ENCODE peak calls at places on chromosomes 13 and 19, in four cellular contexts. B is mammary epithelial cell, I is WERI-Rb-1, K is epithelial cell of esophagus. C is an unnamed sample.

GRCh38 chr19:34345934-34346333 is 19.1 kb upstream of the GPI start:
- DNase-seq in B (peak), I (peak), K (peak), C (peak)

GRCh38 chr13:19838726-19839342 is 24.6 kb downstream of the ZMYM5 start:
- DNase-seq in B (no peak), I (no peak), K (no peak), C (no peak)

GRCh38 chr13:74287672-74288169 is 153.5 kb upstream of the KLF12 start:
- DNase-seq in B (peak), I (no peak), K (peak), C (peak)

GRCh38 chr13:97221989-97222700 is at the start of gene MBNL2:
- DNase-seq in B (peak), I (peak), K (peak), C (peak)

GRCh38 chr19:53545271-53546065 is 7.5 kb downstream of the ZNF331 start:
- DNase-seq in B (no peak), I (no peak), K (peak), C (no peak)

GRCh38 chr19:55027472-55028337 is 10.4 kb downstream of the GP6 start:
- DNase-seq in B (no peak), I (no peak), K (no peak), C (no peak)

GRCh38 chr19:44603201-44603945 is 10.0 kb upstream of the IGSF23 start:
- DNase-seq in B (no peak), I (no peak), K (peak), C (no peak)

GRCh38 chr19:18493440-18494266 is 28.2 kb downstream of the ELL start:
- DNase-seq in B (no peak), I (no peak), K (no peak), C (no peak)

GRCh38 chr19:17788632-17789031 is 6.3 kb upstream of the B3GNT3 start:
- DNase-seq in B (no peak), I (no peak), K (no peak), C (no peak)

GRCh38 chr13:76813874-76814273 is 72.3 kb downstream of the KCTD12 start:
- DNase-seq in B (no peak), I (no peak), K (peak), C (no peak)

GRCh38 chr13:106182404-106182803 is 353.1 kb downstream of the EFNB2 start:
- DNase-seq in B (peak), I (no peak), K (peak), C (no peak)

GRCh38 chr13:62910541-62910940 is 1494.9 kb upstream of the PCDH20 start:
- DNase-seq in B (no peak), I (no peak), K (no peak), C (no peak)

GRCh38 chr13:63910406-63910957 is 2494.8 kb upstream of the PCDH20 start:
- DNase-seq in B (no peak), I (no peak), K (no peak), C (peak)

GRCh38 chr13:83125791-83126190 is 756.5 kb downstream of the SLITRK1 start:
- DNase-seq in B (no peak), I (no peak), K (no peak), C (no peak)

GRCh38 chr19:45349430-45349941 is 8.9 kb downstream of the KLC3 start:
- DNase-seq in B (no peak), I (no peak), K (no peak), C (no peak)

GRCh38 chr19:38551450-38551813 is 66.3 kb downstream of the MAP4K1 start:
- DNase-seq in B (no peak), I (no peak), K (no peak), C (no peak)

GRCh38 chr13:33875658-33876401 is 57.9 kb downstream of the RFC3 start:
- DNase-seq in B (no peak), I (no peak), K (no peak), C (no peak)
- H3K4me3 ChIP-seq in B (no peak), I (no peak), K (no peak), C (no peak)

GRCh38 chr13:108212901-108213300 is 2.4 kb downstream of the LIG4 start:
- DNase-seq in B (no peak), I (no peak), K (no peak), C (no peak)

GRCh38 chr13:108214511-108215383 is 589 bp downstream of the LIG4 start:
- DNase-seq in B (peak), I (peak), K (peak), C (peak)

GRCh38 chr13:108218044-108218974 is at the start of gene ABHD13:
- DNase-seq in B (peak), I (peak), K (peak), C (peak)

GRCh38 chr13:108215428-108215827 is at the start of gene LIG4:
- DNase-seq in B (peak), I (peak), K (peak), C (peak)

DNA sequence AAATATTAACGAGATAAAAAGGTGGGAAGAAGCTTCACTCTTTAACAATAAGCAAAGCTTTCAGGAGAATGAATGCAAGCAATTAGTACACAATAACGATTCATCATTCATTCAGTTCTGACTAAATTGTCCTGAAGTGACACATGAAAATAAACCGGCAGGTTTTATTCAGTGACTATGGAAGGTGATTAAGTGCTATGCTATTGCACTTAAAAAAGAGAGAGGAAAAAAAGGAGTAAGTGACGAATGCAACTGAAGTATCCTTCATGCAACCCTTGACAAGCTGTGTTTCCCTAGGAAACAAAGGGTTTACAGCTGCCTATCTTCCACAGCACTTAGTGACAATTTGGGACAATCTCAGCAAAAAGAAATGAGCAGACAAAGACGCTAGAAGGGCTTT is 1.4 kb downstream of the LIG4 start:
- DNase-seq in B (peak), I (no peak), K (peak), C (peak)
- H3K4me3 ChIP-seq in B (peak), I (peak), K (peak), C (peak)

GRCh38 chr13:86653009-86653408 is 853.8 kb upstream of the SLITRK6 start:
- DNase-seq in B (no peak), I (no peak), K (no peak), C (no peak)
- H3K4me3 ChIP-seq in B (no peak), I (no peak), K (no peak), C (no peak)

GRCh38 chr19:5586300-5587070 is 18.7 kb upstream of the TINCR start:
- DNase-seq in B (no peak), I (no peak), K (no peak), C (no peak)
- H3K4me3 ChIP-seq in B (no peak), I (no peak), K (no peak), C (peak)

GRCh38 chr13:43880451-43880850 is 747 bp downstream of the LACC1 start:
- DNase-seq in B (no peak), I (no peak), K (peak), C (no peak)
- H3K4me3 ChIP-seq in B (peak), I (no peak), K (peak), C (peak)

GRCh38 chr19:48738557-48739399 is 1.6 kb downstream of the RASIP1 start:
- DNase-seq in B (peak), I (peak), K (peak), C (peak)

GRCh38 chr19:48741222-48741999 is 1.0 kb upstream of the RASIP1 start:
- DNase-seq in B (no peak), I (peak), K (peak), C (peak)

GRCh38 chr19:48739835-48740704 is at the start of gene RASIP1:
- DNase-seq in B (no peak), I (no peak), K (no peak), C (peak)

GRCh38 chr19:48739400-48739825 is 997 bp downstream of the RASIP1 start:
- DNase-seq in B (no peak), I (no peak), K (no peak), C (peak)

GRCh38 chr19:48740705-48741030 is 258 bp upstream of the RASIP1 start:
- DNase-seq in B (no peak), I (no peak), K (no peak), C (no peak)
- H3K4me3 ChIP-seq in B (no peak), I (no peak), K (no peak), C (no peak)

C was measured in neural progenitor cell.